ENCODE peak calls at places on chromosome 1, in four cellular contexts. One of them, this sample, is unnamed.

GRCh38 chr1:6100801-6101783 is 55.4 kb downstream of the KCNAB2 start:
- DNase-seq in PC-3: no peak
- DNase-seq in MM.1S: no peak
- DNase-seq in K562: no peak
- DNase-seq in this sample: no peak

GRCh38 chr1:234473123-234473522 is 5.9 kb downstream of the TARBP1 start:
- DNase-seq in PC-3: no peak
- DNase-seq in MM.1S: no peak
- DNase-seq in K562: no peak
- DNase-seq in this sample: no peak

GRCh38 chr1:205455581-205456382 is at the start of gene BLACAT1:
- DNase-seq in PC-3: no peak
- DNase-seq in MM.1S: no peak
- DNase-seq in K562: no peak
- DNase-seq in this sample: no peak

GRCh38 chr1:161705537-161705936 is 1.5 kb upstream of the FCRLA start:
- DNase-seq in PC-3: no peak
- DNase-seq in MM.1S: no peak
- DNase-seq in K562: no peak
- DNase-seq in this sample: no peak

GRCh38 chr1:37239225-37239740 is 205.0 kb upstream of the GRIK3 start:
- DNase-seq in PC-3: no peak
- DNase-seq in MM.1S: no peak
- DNase-seq in K562: no peak
- DNase-seq in this sample: no peak

GRCh38 chr1:11072216-11072917 is 12.5 kb upstream of the SRM start:
- DNase-seq in PC-3: no peak
- DNase-seq in MM.1S: no peak
- DNase-seq in K562: no peak
- DNase-seq in this sample: no peak

GRCh38 chr1:18999287-18999852 is 42.9 kb upstream of the IFFO2 start:
- DNase-seq in PC-3: peak
- DNase-seq in MM.1S: no peak
- DNase-seq in K562: no peak
- DNase-seq in this sample: no peak

GRCh38 chr1:164702216-164702615 is 143.2 kb downstream of the PBX1 start:
- DNase-seq in PC-3: peak
- DNase-seq in MM.1S: no peak
- DNase-seq in K562: no peak
- DNase-seq in this sample: no peak

GRCh38 chr1:118151312-118151937 is 33.6 kb downstream of the SPAG17 start:
- DNase-seq in PC-3: peak
- DNase-seq in MM.1S: peak
- DNase-seq in K562: peak
- DNase-seq in this sample: peak

GRCh38 chr1:163822933-163823511 is 501.3 kb downstream of the NUF2 start:
- DNase-seq in PC-3: no peak
- DNase-seq in MM.1S: no peak
- DNase-seq in K562: no peak
- DNase-seq in this sample: no peak

GRCh38 chr1:86775395-86775794 is 71.0 kb downstream of the SH3GLB1 start:
- DNase-seq in PC-3: no peak
- DNase-seq in MM.1S: no peak
- DNase-seq in K562: peak
- DNase-seq in this sample: no peak
- H3K9ac ChIP-seq in PC-3: no peak
- H3K9ac ChIP-seq in MM.1S: no peak
- H3K9ac ChIP-seq in K562: no peak
- H3K9ac ChIP-seq in this sample: no peak

DNA sequence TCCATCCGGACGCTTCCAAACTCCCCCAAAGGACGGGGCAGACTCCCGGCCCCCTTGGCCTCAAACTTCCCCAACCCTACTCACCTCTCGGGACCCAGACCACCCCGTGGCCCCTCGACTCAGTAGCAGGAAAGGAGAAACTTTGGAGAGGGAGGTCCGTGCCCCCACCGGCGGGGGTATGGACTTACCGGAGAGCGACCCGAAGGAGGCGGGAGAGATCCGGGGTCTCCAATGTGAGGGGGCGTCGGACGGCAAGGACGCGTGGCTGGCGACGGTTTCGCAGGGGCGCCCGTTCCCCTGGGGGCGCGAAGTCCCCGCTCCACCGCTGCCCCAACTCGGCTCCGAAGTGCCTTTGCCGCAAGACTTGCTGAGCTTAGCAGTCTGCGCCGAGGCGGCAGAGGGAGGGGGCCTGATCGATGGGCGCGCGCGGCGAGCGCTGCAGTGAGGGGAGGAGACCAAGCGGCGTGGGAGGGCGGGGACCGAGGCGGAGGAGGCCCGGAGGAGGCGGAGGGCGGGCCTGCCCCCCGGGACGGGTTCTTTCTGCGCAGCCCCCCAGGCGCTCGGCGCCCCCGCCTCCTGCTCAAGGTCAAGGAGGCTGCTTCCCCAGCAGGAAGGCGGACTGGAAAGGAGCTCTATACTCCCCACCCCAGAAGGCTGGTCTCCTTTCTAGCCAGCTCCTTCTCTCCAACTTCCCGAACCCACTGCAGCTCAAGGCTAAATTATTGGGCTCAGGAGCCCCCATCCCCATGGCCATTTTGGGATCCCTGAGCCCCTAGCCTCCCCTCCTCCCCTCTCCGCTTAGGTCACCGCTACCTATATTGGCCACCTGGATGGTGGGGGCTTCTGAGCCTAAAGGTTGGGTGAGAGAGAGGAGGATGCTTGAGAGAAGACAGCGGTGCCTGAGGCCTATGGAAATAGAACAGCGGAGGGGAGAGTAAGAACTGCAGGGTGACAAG is at the start of gene SYT2:
- DNase-seq in PC-3: no peak
- DNase-seq in MM.1S: no peak
- DNase-seq in K562: peak
- DNase-seq in this sample: no peak
- TF ChIP-seq EZH2 in PC-3: no peak
- TF ChIP-seq EZH2 in MM.1S: no peak
- TF ChIP-seq EZH2 in K562: no peak
- TF ChIP-seq EZH2 in this sample: peak

GRCh38 chr1:89606227-89606945 is 26.5 kb upstream of the LRRC8C start:
- DNase-seq in PC-3: no peak
- DNase-seq in MM.1S: no peak
- DNase-seq in K562: no peak
- DNase-seq in this sample: no peak
- H3K4me2 ChIP-seq in PC-3: no peak
- H3K4me2 ChIP-seq in MM.1S: no peak
- H3K4me2 ChIP-seq in K562: no peak
- H3K4me2 ChIP-seq in this sample: no peak

DNA sequence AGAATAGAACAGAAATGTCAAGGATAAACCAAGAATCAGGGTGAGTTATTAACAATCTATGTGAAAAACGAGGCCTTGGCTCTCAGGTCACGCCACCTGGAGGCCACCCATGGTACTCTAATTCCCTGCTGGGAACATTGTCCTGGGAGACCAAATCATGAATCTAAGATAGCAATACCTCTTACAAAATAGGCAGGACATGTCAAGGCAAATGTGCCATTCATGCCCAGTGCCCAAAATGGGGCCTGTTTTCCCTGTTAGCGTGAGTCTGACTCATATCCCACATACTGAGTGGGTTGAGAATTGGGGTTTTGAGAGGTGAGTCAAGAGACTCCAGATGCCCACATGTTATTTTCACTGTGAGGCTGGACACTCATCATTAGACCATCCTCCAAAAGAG is 380.8 kb downstream of the HHIPL2 start:
- DNase-seq in PC-3: peak
- DNase-seq in MM.1S: no peak
- DNase-seq in K562: peak
- DNase-seq in this sample: peak
- H3K9ac ChIP-seq in PC-3: no peak
- H3K9ac ChIP-seq in MM.1S: no peak
- H3K9ac ChIP-seq in K562: no peak
- H3K9ac ChIP-seq in this sample: no peak